ENCODE peak calls at places on chromosome 21, in five cellular contexts. E is stimulated activated CD4-positive, alpha-beta T cell treated with anti-CD3 and anti-CD28 coated beads, Interleukin-12 subunit alpha, Interleukin-12 subunit beta, amount 100 ng/mL, for 4 hours; J is RWPE1; W is NCI-H2029; P is uterus. D is an unnamed sample.

GRCh38 chr21:42311160-42311559 is 4.0 kb downstream of the TFF3 start:
- DNase-seq in J (no peak), E (no peak), P (no peak), W (no peak), D (no peak)

GRCh38 chr21:37627561-37627960 is 261.0 kb downstream of the DYRK1A start:
- DNase-seq in W (no peak), E (no peak), J (no peak), P (no peak), D (no peak)

GRCh38 chr21:29390778-29391177 is 92.1 kb downstream of the BACH1 start:
- DNase-seq in E (no peak), W (no peak), P (no peak), J (no peak), D (no peak)

GRCh38 chr21:26887241-26887640 is 42.0 kb upstream of the ADAMTS1 start:
- DNase-seq in E (no peak), W (no peak), P (no peak), J (no peak), D (no peak)

GRCh38 chr21:42381347-42381984 is 14.4 kb downstream of the TMPRSS3 start:
- DNase-seq in W (peak), E (no peak), P (no peak), J (peak), D (no peak)

GRCh38 chr21:42460391-42461184 is 35.4 kb downstream of the RSPH1 start:
- DNase-seq in P (no peak), E (peak), W (peak), J (no peak), D (peak)

GRCh38 chr21:26732442-26733221 is 112.6 kb downstream of the ADAMTS1 start:
- DNase-seq in P (peak), W (no peak), J (peak), E (peak), D (no peak)

GRCh38 chr21:29365636-29366305 is 67.0 kb downstream of the BACH1 start:
- DNase-seq in J (no peak), E (no peak), W (no peak), P (no peak), D (no peak)

GRCh38 chr21:44304041-44304738 is 4.3 kb downstream of the PFKL start:
- DNase-seq in E (no peak), J (no peak), W (no peak), P (no peak), D (no peak)

GRCh38 chr21:45383111-45383614 is 21.8 kb upstream of the COL18A1 start:
- DNase-seq in P (peak), J (no peak), W (no peak), E (no peak), D (no peak)

GRCh38 chr21:41398831-41399230 is 27.2 kb upstream of the MX1 start:
- DNase-seq in W (no peak), E (no peak), P (no peak), J (no peak), D (no peak)

GRCh38 chr21:39313042-39313456 is 383 bp downstream of the BRWD1 start:
- DNase-seq in P (peak), J (peak), E (peak), W (no peak), D (no peak)

GRCh38 chr21:15134711-15135110 is 69.9 kb upstream of the NRIP1 start:
- DNase-seq in E (no peak), P (no peak), J (no peak), W (no peak), D (no peak)

GRCh38 chr21:33908760-33909159 is 6.8 kb downstream of the ATP5PO start:
- DNase-seq in P (no peak), J (no peak), W (no peak), E (no peak), D (no peak)

GRCh38 chr21:18248171-18248570 is 3.5 kb downstream of the CHODL start:
- DNase-seq in J (no peak), P (no peak), W (no peak), E (no peak), D (no peak)

GRCh38 chr21:38965910-38966504 is 160.3 kb downstream of the ETS2 start:
- DNase-seq in W (peak), J (no peak), P (no peak), E (no peak), D (peak)

GRCh38 chr21:35478096-35479080 is 429.3 kb upstream of the RUNX1 start:
- DNase-seq in P (no peak), W (no peak), E (no peak), J (no peak), D (no peak)

GRCh38 chr21:35635261-35635660 is 425.1 kb downstream of the SETD4 start:
- DNase-seq in W (no peak), P (no peak), J (peak), E (no peak), D (no peak)

GRCh38 chr21:33266784-33267135 is 593 bp downstream of the IL10RB start:
- DNase-seq in J (no peak), W (no peak), P (no peak), E (peak), D (no peak)

GRCh38 chr21:23452384-23453083 is 2154.7 kb downstream of the MRPL39 start:
- DNase-seq in W (no peak), E (no peak), J (no peak), P (no peak), D (no peak)

GRCh38 chr21:40466893-40467483 is 380.0 kb downstream of the DSCAM start:
- DNase-seq in W (peak), P (no peak), E (no peak), J (no peak), D (peak)

GRCh38 chr21:43289966-43290365 is 121.2 kb downstream of the CRYAA start:
- DNase-seq in W (no peak), P (no peak), E (no peak), J (no peak), D (no peak)

GRCh38 chr21:41678944-41679343 is 87.9 kb downstream of the RIPK4 start:
- DNase-seq in W (peak), P (peak), E (peak), J (peak), D (peak)

GRCh38 chr21:42164064-42164789 is 54.7 kb upstream of the ABCG1 start:
- DNase-seq in W (peak), E (peak), J (peak), P (peak), D (peak)

GRCh38 chr21:36422279-36423098 is 37.3 kb downstream of the CHAF1B start:
- DNase-seq in P (no peak), J (peak), E (peak), W (no peak), D (no peak)

GRCh38 chr21:25881524-25882376 is 147.0 kb downstream of the GABPA start:
- DNase-seq in J (peak), P (peak), W (peak), E (peak), D (peak)

GRCh38 chr21:35663856-35664606 is 396.3 kb downstream of the SETD4 start:
- DNase-seq in P (no peak), E (no peak), J (no peak), W (no peak), D (no peak)

GRCh38 chr21:44759628-44760285 is 41.9 kb downstream of the UBE2G2 start:
- DNase-seq in P (no peak), E (no peak), W (no peak), J (no peak), D (no peak)

GRCh38 chr21:23021481-23021880 is 2023.3 kb downstream of the NCAM2 start:
- DNase-seq in J (no peak), W (no peak), E (no peak), P (no peak), D (no peak)

GRCh38 chr21:39568380-39568779 is 44.4 kb upstream of the B3GALT5 start:
- DNase-seq in P (no peak), E (no peak), W (peak), J (no peak), D (no peak)

GRCh38 chr21:36423772-36424433 is 38.7 kb downstream of the CHAF1B start:
- DNase-seq in W (no peak), P (no peak), E (no peak), J (no peak), D (no peak)

GRCh38 chr21:43890042-43890441 is 25.0 kb downstream of the AGPAT3 start:
- DNase-seq in E (no peak), W (no peak), P (no peak), J (no peak), D (no peak)

GRCh38 chr21:42848932-42849758 is 30.2 kb downstream of the WDR4 start:
- DNase-seq in P (no peak), J (no peak), W (no peak), E (no peak), D (no peak)

GRCh38 chr21:39842741-39843146 is 24.5 kb upstream of the PCP4 start:
- DNase-seq in E (no peak), J (no peak), W (no peak), P (no peak), D (no peak)

GRCh38 chr21:45162115-45162514 is 87.7 kb downstream of the ADARB1 start:
- DNase-seq in W (no peak), P (no peak), E (no peak), J (no peak), D (no peak)

GRCh38 chr21:18147678-18148077 is 97.0 kb upstream of the CHODL start:
- DNase-seq in E (no peak), W (no peak), P (no peak), J (no peak), D (no peak)

GRCh38 chr21:45287438-45288391 is at the start of gene POFUT2:
- DNase-seq in W (peak), E (peak), J (peak), P (peak), D (peak)

GRCh38 chr21:42433946-42434551 is 30.3 kb downstream of the UBASH3A start:
- DNase-seq in W (no peak), P (no peak), E (no peak), J (peak), D (no peak)

GRCh38 chr21:44083631-44084291 is 23.4 kb upstream of the PWP2 start:
- DNase-seq in E (peak), P (no peak), J (no peak), W (no peak), D (no peak)

GRCh38 chr21:40165212-40165611 is 298.0 kb downstream of the PCP4 start:
- DNase-seq in P (no peak), J (no peak), W (no peak), E (no peak), D (no peak)